ENCODE peak calls at places on chromosomes 1 and 21, in eight cellular contexts. J is NCI-H510A; H is upper lobe of right lung; B is mesenchymal stem cell; W is activated naive CD4-positive, alpha-beta T cell treated with anti-CD3 and anti-CD28 coated beads for 36 hours; C is NCI-H1417; Z is dermis microvascular lymphatic vessel endothelial cell; I is KBM-7. O is an unnamed sample.

GRCh38 chr1:31755197-31755611 is 8.9 kb downstream of the ADGRB2 start:
- DNase-seq in B (no peak), H (no peak), J (no peak), W (no peak), I (no peak), C (no peak), Z (no peak), O (no peak)

GRCh38 chr1:41501581-41501980 is 17.1 kb upstream of the EDN2 start:
- DNase-seq in W (no peak), Z (no peak), B (no peak), H (no peak), J (peak; percentile 99), I (no peak), C (no peak), O (no peak)

GRCh38 chr1:236888903-236889302 is 93.8 kb downstream of the MTR start:
- DNase-seq in B (no peak), I (no peak), C (no peak), W (no peak), Z (no peak), H (no peak), J (no peak), O (no peak)

GRCh38 chr1:180722586-180722985 is 90.8 kb downstream of the XPR1 start:
- DNase-seq in I (no peak), H (no peak), W (no peak), Z (no peak), C (no peak), B (no peak), J (no peak), O (no peak)

GRCh38 chr1:23799570-23800395 is 771 bp downstream of the GALE start:
- DNase-seq in Z (peak; percentile 89), H (peak; percentile 94), C (peak; percentile 59), J (peak; percentile 70), I (no peak), B (peak; percentile 85), W (peak; percentile 56), O (no peak)

GRCh38 chr1:24935196-24935526 is 5.1 kb upstream of the RUNX3 start:
- DNase-seq in C (no peak), I (no peak), Z (no peak), J (no peak), H (no peak), W (no peak), B (no peak), O (no peak)

GRCh38 chr1:202580604-202581003 is 129.7 kb downstream of the SYT2 start:
- DNase-seq in C (no peak), H (no peak), B (no peak), Z (no peak), J (no peak), I (no peak), W (no peak), O (no peak)

GRCh38 chr1:97033949-97034348 is 312.4 kb downstream of the PTBP2 start:
- DNase-seq in Z (no peak), C (no peak), B (no peak), J (no peak), W (no peak), H (no peak), I (no peak), O (no peak)

GRCh38 chr1:76867342-76868130 is at the start of gene ST6GALNAC5:
- DNase-seq in J (peak; percentile 45), I (no peak), B (peak; percentile 6), Z (peak; percentile 7), W (peak; percentile 12), H (peak; percentile 64), C (peak; percentile 80), O (no peak)

GRCh38 chr21:45991606-45992301 is 10.2 kb downstream of the COL6A1 start:
- DNase-seq in B (no peak), Z (no peak), H (peak; percentile 51), J (no peak), W (no peak), I (no peak), C (no peak), O (no peak)

GRCh38 chr1:182784556-182785171 is 4.9 kb upstream of the NPL start:
- DNase-seq in H (no peak), J (no peak), W (peak; percentile 26), I (peak; percentile 50), Z (peak; percentile 55), C (peak; percentile 33), B (peak; percentile 61), O (no peak)

GRCh38 chr1:87226341-87226760 is 102.3 kb upstream of the LMO4 start:
- DNase-seq in Z (peak; percentile 75), C (no peak), I (peak; percentile 65), W (no peak), H (peak; percentile 70), J (no peak), B (peak; percentile 93), O (peak; percentile 99)

GRCh38 chr1:226425431-226426031 is 17.6 kb upstream of the PARP1 start:
- DNase-seq in J (no peak), W (peak; percentile 50), Z (no peak), I (no peak), B (no peak), C (no peak), H (no peak), O (no peak)

GRCh38 chr1:36322786-36323635 is 434 bp downstream of the EVA1B start:
- DNase-seq in J (no peak), Z (peak; percentile 34), W (peak; percentile 46), I (peak; percentile 19), B (peak; percentile 80), C (no peak), H (no peak), O (peak; percentile 27)

GRCh38 chr1:54070549-54070915 is 17.1 kb downstream of the TCEANC2 start:
- DNase-seq in W (no peak), Z (no peak), B (peak; percentile 43), C (no peak), I (no peak), J (no peak), H (no peak), O (no peak)

GRCh38 chr1:184442260-184442659 is 55.4 kb downstream of the C1orf21 start:
- DNase-seq in W (no peak), H (no peak), B (no peak), I (no peak), J (no peak), Z (no peak), C (no peak), O (no peak)

O was measured in skeletal muscle cell.